ENCODE peak calls at places on chromosomes 11 and 22, in nine cellular contexts. S is breast epithelium, Z is adrenal gland, X is mucosa of descending colon, B is H1, M is heart left ventricle, P is lower lobe of right lung, D is cardiac fibroblast, T is vagina. K is an unnamed sample.

GRCh38 chr11:72223615-72224586 is 666 bp upstream of the INPPL1 start:
- DNase-seq in T (no peak), M (peak; percentile 86), S (peak; percentile 57), Z (peak; percentile 78), X (peak; percentile 89), D (peak; percentile 69), B (no peak), P (peak; percentile 83), K (peak; percentile 77)

GRCh38 chr22:37183432-37184379 is 4.3 kb downstream of the C1QTNF6 start:
- DNase-seq in B (no peak), P (peak; percentile 34), D (no peak), S (no peak), X (peak; percentile 33), Z (no peak), M (peak; percentile 24), T (no peak), K (no peak)

GRCh38 chr22:36253523-36254490 is 874 bp downstream of the APOL1 start:
- DNase-seq in Z (no peak), S (no peak), X (no peak), D (peak; percentile 47), B (no peak), T (no peak), M (no peak), P (no peak), K (peak; percentile 53)

GRCh38 chr11:93905384-93905783 is 55.0 kb upstream of the VSTM5 start:
- DNase-seq in B (no peak), D (peak; percentile 55), X (no peak), Z (no peak), S (no peak), M (no peak), T (no peak), P (no peak), K (no peak)

GRCh38 chr22:39215430-39216142 is 29.2 kb downstream of the PDGFB start:
- DNase-seq in S (no peak), Z (peak; percentile 14), D (no peak), P (peak; percentile 37), B (no peak), M (no peak), X (no peak), T (no peak), K (no peak)

GRCh38 chr22:41925783-41926460 is 684 bp downstream of the TNFRSF13C start:
- DNase-seq in Z (peak; percentile 81), B (no peak), P (peak; percentile 76), S (no peak), T (no peak), D (peak; percentile 32), X (peak; percentile 89), M (peak; percentile 65), K (peak; percentile 37)

GRCh38 chr22:17810570-17811116 is 36.4 kb upstream of the BID start:
- DNase-seq in M (peak; percentile 68), Z (no peak), P (no peak), D (no peak), X (peak; percentile 58), S (no peak), B (no peak), T (no peak), K (no peak)

GRCh38 chr11:7512525-7513209 is 1.1 kb upstream of the PPFIBP2 start:
- DNase-seq in T (no peak), P (peak; percentile 89), S (peak; percentile 70), M (peak; percentile 91), X (peak; percentile 77), Z (peak; percentile 49), D (peak; percentile 42), B (no peak), K (peak; percentile 94)

GRCh38 chr11:46534713-46535112 is 59.1 kb downstream of the AMBRA1 start:
- DNase-seq in M (no peak), P (no peak), T (no peak), D (no peak), B (no peak), X (no peak), Z (no peak), S (no peak), K (no peak)

GRCh38 chr11:120168960-120169681 is 31.2 kb upstream of the TRIM29 start:
- DNase-seq in S (peak; percentile 59), Z (peak; percentile 72), M (peak; percentile 64), P (peak; percentile 74), B (peak; percentile 34), X (peak; percentile 83), T (peak; percentile 84), D (peak; percentile 63), K (peak; percentile 61)

GRCh38 chr11:101867951-101868350 is 46.9 kb upstream of the CEP126 start:
- DNase-seq in M (no peak), S (no peak), D (peak; percentile 18), P (no peak), Z (no peak), B (no peak), T (no peak), X (no peak), K (no peak)

GRCh38 chr11:38952698-38953097 is 2354.7 kb upstream of the RAG2 start:
- DNase-seq in T (no peak), B (no peak), M (no peak), S (no peak), X (no peak), D (no peak), Z (no peak), P (no peak), K (no peak)

GRCh38 chr11:120078397-120078796 is 59.5 kb downstream of the TRIM29 start:
- DNase-seq in D (no peak), P (no peak), Z (no peak), S (no peak), M (no peak), T (no peak), X (no peak), B (no peak), K (no peak)

GRCh38 chr22:22748756-22749155 is 104.3 kb downstream of the GGTLC2 start:
- DNase-seq in D (no peak), X (no peak), Z (no peak), B (no peak), T (peak; percentile 49), P (no peak), S (no peak), M (no peak), K (no peak)

GRCh38 chr11:44978961-44979331 is 28.3 kb upstream of the TP53I11 start:
- DNase-seq in Z (no peak), B (no peak), P (peak; percentile 64), S (peak; percentile 77), M (no peak), T (no peak), D (no peak), X (peak; percentile 84), K (no peak)

GRCh38 chr11:10304495-10305261 is at the start of gene ADM:
- DNase-seq in S (peak; percentile 84), B (no peak), M (peak; percentile 93), P (peak; percentile 89), Z (peak; percentile 88), T (no peak), X (peak; percentile 93), D (peak; percentile 96), K (peak; percentile 82)

GRCh38 chr11:133388975-133389568 is 143.2 kb downstream of the OPCML start:
- DNase-seq in M (no peak), X (no peak), Z (no peak), T (no peak), D (no peak), S (no peak), P (no peak), B (no peak), K (no peak)

GRCh38 chr22:50063589-50064393 is 5.7 kb upstream of the TTLL8 start:
- DNase-seq in D (no peak), M (no peak), Z (no peak), P (no peak), S (no peak), X (no peak), T (no peak), B (no peak), K (no peak)

GRCh38 chr11:7666292-7666866 is 6.9 kb downstream of the CYB5R2 start:
- DNase-seq in B (no peak), D (no peak), S (no peak), M (no peak), P (no peak), Z (no peak), T (no peak), X (no peak), K (no peak)

GRCh38 chr11:57647960-57648776 is 1.5 kb downstream of the YPEL4 start:
- DNase-seq in M (no peak), T (no peak), X (no peak), D (peak; percentile 16), S (no peak), Z (no peak), P (peak; percentile 65), B (no peak), K (peak; percentile 27)
- H3K4me3 ChIP-seq in M (peak overlapping the region; percentile 50), T (peak overlapping the region; percentile 42), X (no peak overlapping the region), D (peak overlapping the region; percentile 55), S (peak overlapping the region; percentile 46), Z (no peak overlapping the region), P (peak overlapping the region; percentile 54), B (peak overlapping the region; percentile 27), K (no peak overlapping the region)

DNA sequence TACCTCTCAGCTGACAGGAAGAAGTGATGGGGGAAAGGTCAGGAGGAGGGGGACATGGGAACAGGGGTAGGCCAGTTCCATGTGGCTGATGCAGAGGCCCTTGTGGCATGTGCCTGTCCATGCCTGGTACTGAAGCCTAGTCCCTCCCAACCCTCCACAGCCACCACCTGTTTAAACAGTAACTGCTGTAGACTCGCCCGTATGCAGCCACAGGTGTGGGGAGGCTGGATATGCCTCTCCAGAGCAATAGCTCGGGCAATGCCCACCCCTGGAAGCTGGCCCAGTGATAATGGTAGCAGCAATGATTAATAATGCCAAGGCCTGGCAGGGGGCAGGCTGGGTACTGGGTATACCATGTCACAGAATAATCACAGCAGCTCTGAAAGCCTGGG is 2.3 kb downstream of the SMTN start:
- DNase-seq in T (no peak), X (peak; percentile 73), P (no peak), Z (peak; percentile 29), M (peak; percentile 34), S (no peak), D (no peak), B (no peak), K (no peak)
- H3K4me3 ChIP-seq in T (peak overlapping the region; percentile 90), X (no peak overlapping the region), P (peak overlapping the region; percentile 96), Z (peak overlapping the region; percentile 69), M (peak overlapping the region; percentile 76), S (peak overlapping the region; percentile 71), D (no peak overlapping the region), B (no peak overlapping the region), K (no peak overlapping the region)

GRCh38 chr22:45314789-45315188 is 5.1 kb downstream of the FAM118A start:
- DNase-seq in M (no peak), B (no peak), S (no peak), T (no peak), X (no peak), P (no peak), Z (no peak), D (no peak), K (no peak)
- H3K4me3 ChIP-seq in M (no peak overlapping the region), B (no peak overlapping the region), S (no peak overlapping the region), T (no peak overlapping the region), X (no peak overlapping the region), P (no peak overlapping the region), Z (no peak overlapping the region), D (no peak overlapping the region), K (no peak overlapping the region)

DNA sequence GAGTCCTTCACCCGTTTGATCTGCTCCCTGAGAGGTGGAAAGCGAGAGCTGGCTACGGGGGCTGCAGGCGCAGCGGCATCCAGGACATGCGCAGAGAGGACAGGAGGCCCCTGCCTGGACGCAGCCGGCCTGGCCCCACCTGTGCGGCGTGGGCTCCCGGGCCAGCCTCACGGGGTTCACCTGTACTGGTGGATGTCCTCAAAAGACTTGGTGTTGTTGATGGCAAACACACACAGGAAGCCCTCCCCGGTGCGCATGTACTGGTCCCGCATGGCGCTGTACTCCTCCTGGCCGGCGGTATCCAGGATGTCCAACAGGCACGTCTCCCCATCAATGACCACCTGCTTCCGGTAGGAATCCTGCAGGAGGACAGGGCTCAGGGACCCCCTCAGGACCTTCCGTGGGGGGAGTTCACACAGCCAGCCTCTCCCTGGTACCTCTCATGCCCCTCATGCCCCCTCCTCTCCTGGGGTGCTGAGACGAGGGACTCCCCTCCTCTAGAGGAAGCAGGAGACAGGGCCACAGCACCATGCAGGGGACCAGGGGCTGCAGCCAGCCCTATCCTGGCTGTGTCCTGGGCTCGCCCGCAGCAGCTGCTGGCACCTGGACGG is 1.7 kb downstream of the HRAS start:
- DNase-seq in D (no peak), B (no peak), M (peak; percentile 24), S (no peak), T (no peak), X (no peak), Z (no peak), P (no peak), K (no peak)
- H3K4me3 ChIP-seq in D (no peak overlapping the region), B (no peak overlapping the region), M (no peak overlapping the region), S (peak overlapping the region; percentile 89), T (peak overlapping the region; percentile 61), X (no peak overlapping the region), Z (no peak overlapping the region), P (peak overlapping the region; percentile 80), K (no peak overlapping the region)